ENCODE peak calls at places on chromosomes 4 and X, in eight cellular contexts. N is choroid plexus epithelial cell, F is lower leg skin, I is cerebellum, C is NCI-H1694 treated with DMSO at 0.1 percent for 48 hours, T is HL-60, A is suprapubic skin, Q is astrocyte of the spinal cord. G is an unnamed sample.

GRCh38 chr4:156901871-156902270 is 69.7 kb downstream of the PDGFC start:
- DNase-seq in N (peak), F (peak), I (no peak), C (no peak), T (no peak), A (no peak), Q (peak), G (no peak)

GRCh38 chr4:61231421-61231820 is 31.3 kb downstream of the ADGRL3 start:
- DNase-seq in N (no peak), F (no peak), I (no peak), C (no peak), T (no peak), A (no peak), Q (no peak), G (no peak)

GRCh38 chrX:129760155-129760554 is 19.6 kb upstream of the SASH3 start:
- DNase-seq in N (no peak), F (no peak), I (no peak), C (no peak), T (no peak), A (no peak), Q (no peak), G (no peak)

GRCh38 chr4:107351196-107351595 is 315.1 kb upstream of the DKK2 start:
- DNase-seq in N (no peak), F (no peak), I (no peak), C (no peak), T (no peak), A (no peak), Q (no peak), G (no peak)

GRCh38 chr4:151555151-151555945 is 146.4 kb downstream of the FHIP1A start:
- DNase-seq in N (no peak), F (no peak), I (no peak), C (no peak), T (no peak), A (no peak), Q (peak), G (no peak)

GRCh38 chr4:128461300-128462103 is 173.9 kb upstream of the PGRMC2 start:
- DNase-seq in N (peak), F (no peak), I (no peak), C (no peak), T (no peak), A (no peak), Q (peak), G (no peak)

GRCh38 chr4:35365186-35365585 is 879.1 kb downstream of the ARAP2 start:
- DNase-seq in N (no peak), F (no peak), I (no peak), C (no peak), T (no peak), A (no peak), Q (no peak), G (no peak)

GRCh38 chr4:57043304-57044251 is 64.9 kb downstream of the POLR2B start:
- DNase-seq in N (peak), F (no peak), I (no peak), C (no peak), T (no peak), A (no peak), Q (peak), G (no peak)

GRCh38 chr4:8142556-8142955 is 16.1 kb downstream of the ABLIM2 start:
- DNase-seq in N (no peak), F (no peak), I (no peak), C (no peak), T (no peak), A (no peak), Q (no peak), G (no peak)

GRCh38 chr4:36343501-36343900 is 62.1 kb downstream of the DTHD1 start:
- DNase-seq in N (no peak), F (no peak), I (no peak), C (no peak), T (no peak), A (no peak), Q (no peak), G (no peak)

GRCh38 chr4:76200771-76201224 is 12.8 kb downstream of the SCARB2 start:
- DNase-seq in N (no peak), F (no peak), I (no peak), C (no peak), T (no peak), A (no peak), Q (no peak), G (no peak)

GRCh38 chrX:47854474-47854873 is 17.8 kb downstream of the ZNF81 start:
- DNase-seq in N (peak), F (no peak), I (peak), C (no peak), T (no peak), A (no peak), Q (peak), G (no peak)

GRCh38 chrX:136086521-136086920 is 60.8 kb upstream of the FHL1 start:
- DNase-seq in N (peak), F (no peak), I (no peak), C (no peak), T (no peak), A (no peak), Q (peak), G (no peak)

GRCh38 chr4:106048250-106048931 is 153.1 kb downstream of the NPNT start:
- DNase-seq in N (peak), F (no peak), I (no peak), C (no peak), T (no peak), A (no peak), Q (peak), G (no peak)

GRCh38 chrX:13398839-13399238 is 79.0 kb upstream of the ATXN3L start:
- DNase-seq in N (no peak), F (no peak), I (no peak), C (no peak), T (no peak), A (no peak), Q (no peak), G (no peak)

G was measured in NCI-H446 treated with DMSO at 0.1 percent for 48 hours.